ENCODE peak calls at places on chromosomes 6 and 20, in ten cellular contexts. One of them, this sample, is unnamed.

GRCh38 chr6:40535105-40535783 is 51.9 kb downstream of the LRFN2 start:
- DNase-seq in NCI-H1417: peak
- DNase-seq in HTR-8/SVneo: no peak
- DNase-seq in IMR-90: no peak
- DNase-seq in coronary artery: no peak
- DNase-seq in OCI-M1: no peak
- DNase-seq in progenitor cell of endocrine pancreas: no peak
- DNase-seq in NCI-H82: no peak
- DNase-seq in stimulated activated CD4-positive, alpha-beta T cell treated with anti-CD3 and anti-CD28 coated beads, Interleukin-1b, Interleukin-23, amount 100 ng/mL, for 4 hours: no peak
- DNase-seq in iPS-NIHi11: no peak
- DNase-seq in this sample: no peak

GRCh38 chr20:57473246-57474042 is 51.5 kb downstream of the CTCFL start:
- DNase-seq in NCI-H1417: no peak
- DNase-seq in HTR-8/SVneo: no peak
- DNase-seq in IMR-90: no peak
- DNase-seq in coronary artery: peak
- DNase-seq in OCI-M1: no peak
- DNase-seq in progenitor cell of endocrine pancreas: no peak
- DNase-seq in NCI-H82: peak
- DNase-seq in stimulated activated CD4-positive, alpha-beta T cell treated with anti-CD3 and anti-CD28 coated beads, Interleukin-1b, Interleukin-23, amount 100 ng/mL, for 4 hours: no peak
- DNase-seq in iPS-NIHi11: peak
- DNase-seq in this sample: peak

GRCh38 chr6:105611606-105612005 is 208.7 kb upstream of the PREP start:
- DNase-seq in NCI-H1417: no peak
- DNase-seq in HTR-8/SVneo: no peak
- DNase-seq in IMR-90: no peak
- DNase-seq in coronary artery: no peak
- DNase-seq in OCI-M1: peak
- DNase-seq in progenitor cell of endocrine pancreas: no peak
- DNase-seq in NCI-H82: no peak
- DNase-seq in stimulated activated CD4-positive, alpha-beta T cell treated with anti-CD3 and anti-CD28 coated beads, Interleukin-1b, Interleukin-23, amount 100 ng/mL, for 4 hours: no peak
- DNase-seq in iPS-NIHi11: no peak
- DNase-seq in this sample: no peak

GRCh38 chr6:133337312-133337711 is 96.2 kb downstream of the EYA4 start:
- DNase-seq in NCI-H1417: no peak
- DNase-seq in HTR-8/SVneo: no peak
- DNase-seq in IMR-90: peak
- DNase-seq in coronary artery: no peak
- DNase-seq in OCI-M1: no peak
- DNase-seq in progenitor cell of endocrine pancreas: no peak
- DNase-seq in NCI-H82: no peak
- DNase-seq in stimulated activated CD4-positive, alpha-beta T cell treated with anti-CD3 and anti-CD28 coated beads, Interleukin-1b, Interleukin-23, amount 100 ng/mL, for 4 hours: no peak
- DNase-seq in iPS-NIHi11: no peak
- DNase-seq in this sample: no peak

GRCh38 chr6:159197251-159197650 is 28.1 kb downstream of the FNDC1 start:
- DNase-seq in NCI-H1417: no peak
- DNase-seq in HTR-8/SVneo: no peak
- DNase-seq in IMR-90: no peak
- DNase-seq in coronary artery: no peak
- DNase-seq in OCI-M1: no peak
- DNase-seq in progenitor cell of endocrine pancreas: no peak
- DNase-seq in NCI-H82: no peak
- DNase-seq in stimulated activated CD4-positive, alpha-beta T cell treated with anti-CD3 and anti-CD28 coated beads, Interleukin-1b, Interleukin-23, amount 100 ng/mL, for 4 hours: no peak
- DNase-seq in iPS-NIHi11: no peak
- DNase-seq in this sample: no peak

GRCh38 chr20:51573576-51574243 is 31.2 kb upstream of the NFATC2 start:
- DNase-seq in NCI-H1417: no peak
- DNase-seq in HTR-8/SVneo: no peak
- DNase-seq in IMR-90: no peak
- DNase-seq in coronary artery: no peak
- DNase-seq in OCI-M1: no peak
- DNase-seq in progenitor cell of endocrine pancreas: no peak
- DNase-seq in NCI-H82: no peak
- DNase-seq in stimulated activated CD4-positive, alpha-beta T cell treated with anti-CD3 and anti-CD28 coated beads, Interleukin-1b, Interleukin-23, amount 100 ng/mL, for 4 hours: no peak
- DNase-seq in iPS-NIHi11: no peak
- DNase-seq in this sample: no peak

GRCh38 chr20:21090738-21091120 is 15.4 kb downstream of the LINC00237 start:
- DNase-seq in NCI-H1417: peak
- DNase-seq in HTR-8/SVneo: no peak
- DNase-seq in IMR-90: no peak
- DNase-seq in coronary artery: no peak
- DNase-seq in OCI-M1: no peak
- DNase-seq in progenitor cell of endocrine pancreas: no peak
- DNase-seq in NCI-H82: no peak
- DNase-seq in stimulated activated CD4-positive, alpha-beta T cell treated with anti-CD3 and anti-CD28 coated beads, Interleukin-1b, Interleukin-23, amount 100 ng/mL, for 4 hours: no peak
- DNase-seq in iPS-NIHi11: no peak
- DNase-seq in this sample: no peak

GRCh38 chr6:147023148-147023547 is 181.1 kb upstream of the STXBP5 start:
- DNase-seq in NCI-H1417: no peak
- DNase-seq in HTR-8/SVneo: no peak
- DNase-seq in IMR-90: no peak
- DNase-seq in coronary artery: no peak
- DNase-seq in OCI-M1: no peak
- DNase-seq in progenitor cell of endocrine pancreas: no peak
- DNase-seq in NCI-H82: no peak
- DNase-seq in stimulated activated CD4-positive, alpha-beta T cell treated with anti-CD3 and anti-CD28 coated beads, Interleukin-1b, Interleukin-23, amount 100 ng/mL, for 4 hours: no peak
- DNase-seq in iPS-NIHi11: no peak
- DNase-seq in this sample: no peak